ENCODE peak calls at places on chromosomes 7 and 10, in ten cellular contexts. E, N, H, Q, B, K, C, D, J and W are unnamed samples.

GRCh38 chr7:83267141-83267631 is 104.5 kb upstream of the PCLO start:
- DNase-seq in D (no peak), H (peak), C (no peak), B (peak), E (no peak), Q (no peak), N (no peak), J (no peak), K (no peak), W (no peak)

GRCh38 chr7:22864301-22864700 is 41.7 kb upstream of the TOMM7 start:
- DNase-seq in B (no peak), C (no peak), E (no peak), N (no peak), Q (no peak), J (no peak), K (no peak), D (no peak), H (no peak), W (no peak)

GRCh38 chr7:80230327-80230726 is 95.7 kb downstream of the GNAI1 start:
- DNase-seq in J (no peak), B (no peak), N (no peak), K (no peak), C (no peak), Q (no peak), D (no peak), E (no peak), H (peak), W (no peak)

GRCh38 chr10:13956826-13957225 is 370.1 kb downstream of the PRPF18 start:
- DNase-seq in E (no peak), N (no peak), Q (peak), C (no peak), H (no peak), J (no peak), D (peak), K (no peak), B (no peak), W (no peak)

GRCh38 chr7:98974205-98974604 is 95.9 kb downstream of the TRRAP start:
- DNase-seq in K (no peak), D (peak), J (no peak), H (no peak), E (no peak), Q (no peak), B (no peak), N (no peak), C (no peak), W (no peak)

GRCh38 chr10:7826971-7827370 is 8.7 kb downstream of the TAF3 start:
- DNase-seq in J (no peak), D (no peak), K (no peak), H (peak), B (no peak), E (no peak), Q (no peak), C (no peak), N (no peak), W (no peak)

GRCh38 chr10:120789804-120790203 is 61.4 kb upstream of the WDR11 start:
- DNase-seq in H (no peak), J (no peak), N (peak), E (no peak), D (no peak), K (no peak), B (no peak), Q (no peak), C (no peak), W (no peak)

GRCh38 chr10:24721254-24722106 is 2.2 kb downstream of the ARHGAP21 start:
- DNase-seq in K (no peak), C (no peak), H (peak), J (no peak), B (no peak), D (peak), E (no peak), N (no peak), Q (peak), W (no peak)

GRCh38 chr10:11668847-11669610 is 57.6 kb upstream of the USP6NL start:
- DNase-seq in E (no peak), B (no peak), C (no peak), K (no peak), N (no peak), H (no peak), D (no peak), Q (no peak), J (no peak), W (no peak)

GRCh38 chr10:5684971-5685763 is 529 bp downstream of the TASOR2 start:
- DNase-seq in Q (peak), K (peak), N (peak), D (peak), E (peak), H (peak), C (peak), J (peak), B (peak), W (no peak)

GRCh38 chr7:74217455-74218342 is 7.9 kb downstream of the LAT2 start:
- DNase-seq in J (no peak), Q (no peak), B (no peak), D (no peak), K (no peak), E (no peak), C (no peak), H (no peak), N (peak), W (no peak)

GRCh38 chr7:105857009-105857952 is 19.1 kb downstream of the ATXN7L1 start:
- DNase-seq in K (no peak), D (no peak), E (no peak), H (no peak), C (no peak), Q (no peak), B (no peak), J (no peak), N (no peak), W (no peak)

GRCh38 chr7:139490130-139490529 is 6.7 kb upstream of the KLRG2 start:
- DNase-seq in E (no peak), C (no peak), Q (no peak), N (no peak), K (no peak), H (peak), J (no peak), B (no peak), D (peak), W (no peak)

GRCh38 chr10:43816351-43817321 is 168.0 kb upstream of the ZNF32 start:
- DNase-seq in D (no peak), Q (no peak), B (no peak), K (peak), N (peak), J (peak), C (peak), E (peak), H (peak), W (no peak)

GRCh38 chr10:76727009-76727408 is 910.6 kb downstream of the KCNMA1 start:
- DNase-seq in N (no peak), Q (no peak), D (no peak), J (no peak), H (no peak), K (no peak), C (no peak), B (no peak), E (no peak), W (no peak)

GRCh38 chr7:91784469-91784868 is 96.0 kb downstream of the MTERF1 start:
- DNase-seq in D (no peak), C (no peak), J (no peak), Q (no peak), N (no peak), H (peak), E (no peak), B (peak), K (no peak), W (no peak)

GRCh38 chr7:88391247-88391646 is 84.6 kb upstream of the STEAP4 start:
- DNase-seq in N (no peak), B (no peak), E (no peak), H (no peak), C (no peak), D (no peak), Q (no peak), K (no peak), J (no peak), W (no peak)

GRCh38 chr7:66557214-66558200 is 71.2 kb upstream of the KCTD7 start:
- DNase-seq in D (peak), J (peak), K (peak), C (peak), N (peak), Q (peak), H (peak), E (peak), B (peak), W (no peak)

GRCh38 chr10:97718659-97719142 is 5.2 kb downstream of the MARVELD1 start:
- DNase-seq in B (peak), C (no peak), H (no peak), Q (peak), J (no peak), K (no peak), N (no peak), D (peak), E (no peak), W (no peak)

GRCh38 chr7:137996386-137996851 is 5.5 kb downstream of the CREB3L2 start:
- DNase-seq in K (no peak), N (peak), H (peak), B (no peak), C (no peak), Q (peak), D (no peak), J (no peak), E (no peak), W (no peak)

GRCh38 chr7:104096683-104097082 is 107.2 kb upstream of the RELN start:
- DNase-seq in B (no peak), C (no peak), Q (no peak), N (no peak), K (no peak), D (no peak), J (no peak), H (peak), E (no peak), W (no peak)

GRCh38 chr7:42219447-42219846 is 17.6 kb downstream of the GLI3 start:
- DNase-seq in K (no peak), B (no peak), E (no peak), Q (no peak), H (no peak), C (no peak), D (no peak), N (no peak), J (no peak), W (no peak)

GRCh38 chr7:8434290-8435002 is 1.0 kb downstream of the NXPH1 start:
- DNase-seq in C (no peak), K (no peak), H (no peak), D (no peak), J (no peak), Q (no peak), N (no peak), B (no peak), E (no peak), W (no peak)

GRCh38 chr10:45425628-45426563 is 51.9 kb downstream of the ALOX5 start:
- DNase-seq in B (no peak), N (peak), D (peak), C (no peak), E (no peak), Q (no peak), J (no peak), H (peak), K (no peak), W (no peak)

GRCh38 chr10:130045091-130045652 is 65.5 kb downstream of the C10orf143 start:
- DNase-seq in C (no peak), B (no peak), J (no peak), D (peak), H (peak), K (no peak), Q (no peak), N (no peak), E (no peak), W (peak)

GRCh38 chr7:116997972-116998371 is 44.7 kb downstream of the ST7 start:
- DNase-seq in J (no peak), C (no peak), K (no peak), N (no peak), E (no peak), D (no peak), H (no peak), Q (no peak), B (no peak), W (no peak)

GRCh38 chr7:155198901-155199845 is 98.5 kb upstream of the INSIG1 start:
- DNase-seq in H (peak), N (no peak), D (no peak), Q (no peak), E (peak), C (peak), B (no peak), K (no peak), J (peak), W (no peak)

GRCh38 chr7:299169-299568 is 9.2 kb downstream of the FOXL3 start:
- DNase-seq in Q (no peak), B (no peak), D (peak), E (no peak), K (no peak), J (no peak), H (no peak), N (no peak), C (no peak), W (no peak)

GRCh38 chr10:89001024-89001423 is 10.4 kb downstream of the FAS start:
- DNase-seq in J (no peak), N (no peak), H (no peak), E (no peak), K (no peak), D (no peak), Q (no peak), B (no peak), C (no peak), W (no peak)

GRCh38 chr7:66261941-66262340 is 56.8 kb downstream of the TPST1 start:
- DNase-seq in C (no peak), D (no peak), H (no peak), E (no peak), Q (no peak), J (no peak), B (no peak), N (no peak), K (no peak), W (no peak)

GRCh38 chr7:26535483-26536069 is 243.9 kb downstream of the SNX10 start:
- DNase-seq in K (no peak), Q (no peak), N (no peak), H (no peak), D (no peak), B (peak), E (no peak), C (no peak), J (no peak), W (no peak)

GRCh38 chr7:105769951-105770628 is 106.3 kb downstream of the ATXN7L1 start:
- DNase-seq in H (peak), N (no peak), D (no peak), B (no peak), Q (no peak), E (no peak), J (no peak), C (no peak), K (no peak), W (no peak)